ENCODE peak calls at places on chromosome 2, in four cellular contexts. S is HepG2, F is A549, K is upper lobe of left lung. L is an unnamed sample.

GRCh38 chr2:64852771-64853241 is 136.4 kb upstream of the SLC1A4 start:
- ATAC-seq in S (no peak), F (no peak), K (peak), L (peak)

GRCh38 chr2:36520431-36520830 is 77.5 kb downstream of the FEZ2 start:
- ATAC-seq in S (no peak), F (peak), K (no peak), L (no peak)

GRCh38 chr2:98128556-98129109 is 41.7 kb downstream of the VWA3B start:
- ATAC-seq in S (no peak), F (no peak), K (no peak), L (no peak)

GRCh38 chr2:222939208-222939846 is 78.5 kb downstream of the ACSL3 start:
- ATAC-seq in S (peak), F (peak), K (peak), L (no peak)

GRCh38 chr2:5991305-5991968 is 299.3 kb downstream of the SOX11 start:
- ATAC-seq in S (no peak), F (no peak), K (no peak), L (no peak)

GRCh38 chr2:46416739-46417403 is 62.5 kb upstream of the TMEM247 start:
- ATAC-seq in S (peak), F (no peak), K (no peak), L (no peak)

GRCh38 chr2:70698847-70699246 is 69.2 kb downstream of the ADD2 start:
- ATAC-seq in S (no peak), F (no peak), K (no peak), L (no peak)

GRCh38 chr2:202436631-202437030 is 60.5 kb downstream of the BMPR2 start:
- ATAC-seq in S (no peak), F (no peak), K (no peak), L (no peak)

GRCh38 chr2:36708119-36708741 is 11.7 kb downstream of the VIT start:
- ATAC-seq in S (no peak), F (peak), K (peak), L (peak)

GRCh38 chr2:168652997-168653906 is 149.2 kb upstream of the NOSTRIN start:
- ATAC-seq in S (no peak), F (no peak), K (no peak), L (no peak)

GRCh38 chr2:145751634-145752033 is 1231.7 kb upstream of the ZEB2 start:
- ATAC-seq in S (no peak), F (no peak), K (peak), L (peak)

GRCh38 chr2:197197808-197198409 is 112.7 kb downstream of the ANKRD44 start:
- ATAC-seq in S (no peak), F (no peak), K (no peak), L (no peak)

GRCh38 chr2:177625744-177626655 is 233.4 kb downstream of the AGPS start:
- ATAC-seq in S (no peak), F (peak), K (no peak), L (no peak)

GRCh38 chr2:215812966-215813365 is 200.4 kb downstream of the MREG start:
- ATAC-seq in S (no peak), F (no peak), K (no peak), L (no peak)

GRCh38 chr2:68231061-68231372 is 21.3 kb downstream of the PPP3R1 start:
- ATAC-seq in S (no peak), F (no peak), K (no peak), L (no peak)

GRCh38 chr2:28909655-28910054 is 15.2 kb downstream of the WDR43 start:
- ATAC-seq in S (peak), F (no peak), K (no peak), L (no peak)

GRCh38 chr2:160432633-160433032 is 61.0 kb downstream of the RBMS1 start:
- ATAC-seq in S (no peak), F (peak), K (no peak), L (no peak)

GRCh38 chr2:145992572-145992971 is 1472.7 kb upstream of the ZEB2 start:
- ATAC-seq in S (no peak), F (no peak), K (no peak), L (no peak)

GRCh38 chr2:130834091-130834922 is 2.4 kb upstream of the ARHGEF4 start:
- ATAC-seq in S (peak), F (peak), K (no peak), L (no peak)

GRCh38 chr2:48979691-48980090 is 174.6 kb downstream of the FSHR start:
- ATAC-seq in S (no peak), F (no peak), K (no peak), L (no peak)

GRCh38 chr2:239746847-239747246 is 278.3 kb downstream of the NDUFA10 start:
- ATAC-seq in S (no peak), F (no peak), K (no peak), L (no peak)

GRCh38 chr2:99153921-99154604 is 679 bp downstream of the TSGA10 start:
- ATAC-seq in S (peak), F (peak), K (no peak), L (no peak)

GRCh38 chr2:204395539-204395938 is 149.7 kb upstream of the PARD3B start:
- ATAC-seq in S (no peak), F (no peak), K (no peak), L (no peak)

GRCh38 chr2:230953843-230954242 is 28.8 kb upstream of the GPR55 start:
- ATAC-seq in S (no peak), F (no peak), K (no peak), L (no peak)

GRCh38 chr2:229342376-229342775 is 71.3 kb upstream of the PID1 start:
- ATAC-seq in S (peak), F (peak), K (no peak), L (no peak)

GRCh38 chr2:172214252-172214651 is 111.6 kb upstream of the DLX2 start:
- ATAC-seq in S (no peak), F (no peak), K (no peak), L (no peak)

GRCh38 chr2:33094303-33094702 is 147.6 kb downstream of the LTBP1 start:
- ATAC-seq in S (no peak), F (no peak), K (no peak), L (no peak)

GRCh38 chr2:127103243-127104165 is 3.5 kb downstream of the BIN1 start:
- ATAC-seq in S (no peak), F (no peak), K (no peak), L (no peak)
- TF ChIP-seq POLR2A in S (no peak), F (no peak), K (no peak), L (no peak)

DNA sequence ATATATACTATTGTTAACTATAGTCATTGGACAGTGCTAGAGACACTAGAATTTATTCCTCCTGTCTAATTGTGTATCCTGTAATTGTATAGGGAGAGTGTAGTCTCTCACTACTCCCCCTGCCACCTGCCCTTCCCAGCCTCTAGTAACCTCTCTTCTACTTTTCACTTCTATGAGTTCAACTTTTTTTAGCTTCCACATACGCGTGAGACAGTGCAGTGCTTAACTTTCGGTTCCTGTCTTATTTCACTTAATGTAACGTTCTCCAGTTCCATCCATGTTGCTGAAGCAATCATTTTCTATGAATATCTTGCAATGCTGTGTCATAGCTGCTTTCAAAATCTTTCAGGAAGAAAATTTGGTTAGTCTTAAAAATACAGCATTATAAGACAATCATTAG is 22.8 kb upstream of the RUFY4 start:
- ATAC-seq in S (no peak), F (no peak), K (peak), L (peak)
- H3K27ac ChIP-seq in S (no peak), F (no peak), K (peak), L (no peak)

GRCh38 chr2:127479219-127479825 is 47.0 kb downstream of the IWS1 start:
- ATAC-seq in S (peak), F (peak), K (peak), L (peak)
- TF ChIP-seq EP300 in S (no peak), F (no peak), K (no peak), L (no peak)

DNA sequence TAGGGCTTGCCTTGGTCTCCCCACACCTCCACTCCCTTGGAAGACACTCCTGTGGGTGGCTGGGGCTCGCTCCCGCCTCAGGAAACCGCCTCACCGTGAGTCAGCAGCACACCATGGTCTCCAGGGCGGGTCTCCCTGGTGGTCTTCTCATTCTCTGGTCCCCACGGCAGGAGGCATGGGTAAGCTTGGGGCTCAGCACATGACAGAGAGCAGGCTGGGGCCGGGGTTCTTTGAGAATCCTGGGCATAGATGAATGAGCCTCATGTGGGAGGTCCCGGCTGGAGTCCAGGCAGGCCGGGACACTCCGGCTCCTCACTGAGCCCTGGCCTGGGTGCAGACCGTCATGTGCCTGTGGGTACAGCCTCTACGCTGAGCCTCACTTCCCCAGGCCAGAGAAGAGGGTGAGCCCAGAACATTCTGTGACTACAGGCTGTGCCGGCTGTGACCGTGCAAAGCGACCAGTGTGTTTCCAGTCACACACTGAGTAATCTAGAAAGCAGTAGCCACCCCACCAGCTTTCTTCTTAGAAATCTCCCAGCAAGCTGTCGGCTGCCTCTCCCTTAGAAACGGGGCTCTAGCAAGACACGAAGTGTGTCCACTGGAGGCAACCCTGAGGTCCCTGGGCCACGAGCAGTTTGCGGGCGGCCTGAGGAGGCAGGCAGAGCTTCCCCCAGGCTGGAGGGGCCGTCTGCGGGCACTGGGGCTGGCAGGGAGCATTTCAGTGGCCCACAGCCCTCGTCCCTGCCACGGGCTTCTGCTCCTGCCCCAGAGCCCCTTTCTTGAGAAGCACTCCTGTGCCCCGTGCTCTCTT is 93.1 kb downstream of the RHOB start:
- ATAC-seq in S (no peak), F (peak), K (peak), L (peak)
- TF ChIP-seq POLR2A in S (no peak), F (no peak), K (no peak), L (no peak)

GRCh38 chr2:206876176-206876575 is 63.1 kb upstream of the CPO start:
- ATAC-seq in S (no peak), F (no peak), K (no peak), L (no peak)

GRCh38 chr2:206887705-206888104 is 51.6 kb upstream of the CPO start:
- ATAC-seq in S (no peak), F (no peak), K (no peak), L (no peak)

GRCh38 chr2:206881708-206882335 is 57.5 kb upstream of the CPO start:
- ATAC-seq in S (no peak), F (no peak), K (no peak), L (no peak)
- H3K27ac ChIP-seq in S (no peak), F (no peak), K (no peak), L (no peak)

L was measured in gastroesophageal sphincter.